ENCODE peak calls at places on chromosomes 7 and 10, in ten cellular contexts. One of them, this sample, is unnamed.

GRCh38 chr7:141294122-141294829 is 220.4 kb downstream of the TMEM178B start:
- DNase-seq in nephron progenitor cell: no peak
- DNase-seq in lung: no peak
- DNase-seq in right lobe of liver: no peak
- DNase-seq in RWPE1: no peak
- DNase-seq in A549: no peak
- DNase-seq in heart right ventricle: no peak
- DNase-seq in HFF-Myc: no peak
- DNase-seq in fibroblast of villous mesenchyme: no peak
- DNase-seq in suprapubic skin: no peak
- DNase-seq in this sample: no peak

GRCh38 chr10:37712489-37713131 is 144.8 kb downstream of the ZNF248 start:
- DNase-seq in HFF-Myc: no peak
- DNase-seq in nephron progenitor cell: no peak
- DNase-seq in lung: no peak
- DNase-seq in heart right ventricle: no peak
- DNase-seq in RWPE1: no peak
- DNase-seq in fibroblast of villous mesenchyme: no peak
- DNase-seq in A549: no peak
- DNase-seq in right lobe of liver: no peak
- DNase-seq in suprapubic skin: no peak
- DNase-seq in this sample: no peak

GRCh38 chr7:130127404-130128395 is 57.4 kb downstream of the KLHDC10 start:
- DNase-seq in nephron progenitor cell: no peak
- DNase-seq in RWPE1: no peak
- DNase-seq in lung: no peak
- DNase-seq in fibroblast of villous mesenchyme: peak
- DNase-seq in A549: no peak
- DNase-seq in HFF-Myc: no peak
- DNase-seq in right lobe of liver: no peak
- DNase-seq in suprapubic skin: no peak
- DNase-seq in heart right ventricle: no peak
- DNase-seq in this sample: no peak

GRCh38 chr10:1153253-1153763 is 97.1 kb downstream of the WDR37 start:
- DNase-seq in RWPE1: no peak
- DNase-seq in right lobe of liver: no peak
- DNase-seq in heart right ventricle: no peak
- DNase-seq in fibroblast of villous mesenchyme: no peak
- DNase-seq in A549: no peak
- DNase-seq in HFF-Myc: no peak
- DNase-seq in lung: no peak
- DNase-seq in nephron progenitor cell: no peak
- DNase-seq in suprapubic skin: no peak
- DNase-seq in this sample: no peak

GRCh38 chr10:76544789-76545188 is 1092.8 kb downstream of the KCNMA1 start:
- DNase-seq in A549: no peak
- DNase-seq in fibroblast of villous mesenchyme: no peak
- DNase-seq in HFF-Myc: no peak
- DNase-seq in RWPE1: no peak
- DNase-seq in lung: no peak
- DNase-seq in nephron progenitor cell: no peak
- DNase-seq in heart right ventricle: no peak
- DNase-seq in right lobe of liver: no peak
- DNase-seq in suprapubic skin: no peak
- DNase-seq in this sample: no peak

GRCh38 chr10:78426181-78426580 is 392.5 kb downstream of the RPS24 start:
- DNase-seq in HFF-Myc: no peak
- DNase-seq in RWPE1: no peak
- DNase-seq in heart right ventricle: no peak
- DNase-seq in lung: no peak
- DNase-seq in fibroblast of villous mesenchyme: no peak
- DNase-seq in nephron progenitor cell: no peak
- DNase-seq in right lobe of liver: no peak
- DNase-seq in suprapubic skin: no peak
- DNase-seq in A549: no peak
- DNase-seq in this sample: no peak

GRCh38 chr10:11178606-11179221 is 161.0 kb downstream of the CELF2 start:
- DNase-seq in fibroblast of villous mesenchyme: peak
- DNase-seq in nephron progenitor cell: no peak
- DNase-seq in suprapubic skin: no peak
- DNase-seq in lung: no peak
- DNase-seq in right lobe of liver: no peak
- DNase-seq in HFF-Myc: peak
- DNase-seq in RWPE1: no peak
- DNase-seq in A549: no peak
- DNase-seq in heart right ventricle: peak
- DNase-seq in this sample: no peak

GRCh38 chr10:44352316-44353127 is 32.4 kb downstream of the CXCL12 start:
- DNase-seq in HFF-Myc: no peak
- DNase-seq in lung: no peak
- DNase-seq in suprapubic skin: no peak
- DNase-seq in heart right ventricle: peak
- DNase-seq in A549: no peak
- DNase-seq in fibroblast of villous mesenchyme: peak
- DNase-seq in RWPE1: no peak
- DNase-seq in nephron progenitor cell: peak
- DNase-seq in right lobe of liver: peak
- DNase-seq in this sample: no peak

GRCh38 chr7:99623091-99623693 is 6.4 kb downstream of the ZSCAN25 start:
- DNase-seq in fibroblast of villous mesenchyme: no peak
- DNase-seq in RWPE1: peak
- DNase-seq in HFF-Myc: no peak
- DNase-seq in A549: no peak
- DNase-seq in nephron progenitor cell: no peak
- DNase-seq in right lobe of liver: no peak
- DNase-seq in heart right ventricle: no peak
- DNase-seq in suprapubic skin: no peak
- DNase-seq in lung: no peak
- DNase-seq in this sample: no peak

GRCh38 chr7:30752979-30753378 is 1.0 kb downstream of the INMT start:
- DNase-seq in lung: peak
- DNase-seq in suprapubic skin: peak
- DNase-seq in HFF-Myc: no peak
- DNase-seq in fibroblast of villous mesenchyme: peak
- DNase-seq in heart right ventricle: peak
- DNase-seq in A549: no peak
- DNase-seq in nephron progenitor cell: no peak
- DNase-seq in right lobe of liver: no peak
- DNase-seq in RWPE1: no peak
- DNase-seq in this sample: no peak

GRCh38 chr7:44307301-44307900 is 18.0 kb downstream of the CAMK2B start:
- DNase-seq in right lobe of liver: no peak
- DNase-seq in HFF-Myc: peak
- DNase-seq in lung: peak
- DNase-seq in fibroblast of villous mesenchyme: peak
- DNase-seq in A549: peak
- DNase-seq in heart right ventricle: no peak
- DNase-seq in RWPE1: peak
- DNase-seq in nephron progenitor cell: peak
- DNase-seq in suprapubic skin: peak
- DNase-seq in this sample: peak

GRCh38 chr7:14197280-14197679 is 207.8 kb upstream of the ETV1 start:
- DNase-seq in A549: no peak
- DNase-seq in HFF-Myc: no peak
- DNase-seq in lung: no peak
- DNase-seq in right lobe of liver: no peak
- DNase-seq in suprapubic skin: no peak
- DNase-seq in RWPE1: no peak
- DNase-seq in heart right ventricle: peak
- DNase-seq in fibroblast of villous mesenchyme: peak
- DNase-seq in nephron progenitor cell: no peak
- DNase-seq in this sample: no peak

GRCh38 chr7:107048783-107049418 is 4.4 kb downstream of the PRKAR2B start:
- DNase-seq in RWPE1: no peak
- DNase-seq in HFF-Myc: no peak
- DNase-seq in A549: no peak
- DNase-seq in lung: no peak
- DNase-seq in heart right ventricle: no peak
- DNase-seq in fibroblast of villous mesenchyme: no peak
- DNase-seq in suprapubic skin: no peak
- DNase-seq in nephron progenitor cell: no peak
- DNase-seq in right lobe of liver: no peak
- DNase-seq in this sample: no peak

GRCh38 chr7:107046511-107047259 is 2.2 kb downstream of the PRKAR2B start:
- DNase-seq in HFF-Myc: no peak
- DNase-seq in fibroblast of villous mesenchyme: no peak
- DNase-seq in nephron progenitor cell: no peak
- DNase-seq in heart right ventricle: no peak
- DNase-seq in lung: no peak
- DNase-seq in suprapubic skin: no peak
- DNase-seq in A549: no peak
- DNase-seq in RWPE1: no peak
- DNase-seq in right lobe of liver: no peak
- DNase-seq in this sample: no peak

GRCh38 chr7:107049480-107049879 is 5.0 kb downstream of the PRKAR2B start:
- DNase-seq in lung: no peak
- DNase-seq in A549: no peak
- DNase-seq in RWPE1: no peak
- DNase-seq in right lobe of liver: no peak
- DNase-seq in heart right ventricle: no peak
- DNase-seq in HFF-Myc: no peak
- DNase-seq in nephron progenitor cell: no peak
- DNase-seq in fibroblast of villous mesenchyme: no peak
- DNase-seq in suprapubic skin: no peak
- DNase-seq in this sample: no peak

GRCh38 chr7:107049971-107050532 is 5.5 kb downstream of the PRKAR2B start:
- DNase-seq in heart right ventricle: no peak
- DNase-seq in HFF-Myc: no peak
- DNase-seq in A549: no peak
- DNase-seq in nephron progenitor cell: no peak
- DNase-seq in RWPE1: no peak
- DNase-seq in lung: no peak
- DNase-seq in fibroblast of villous mesenchyme: no peak
- DNase-seq in right lobe of liver: no peak
- DNase-seq in suprapubic skin: no peak
- DNase-seq in this sample: no peak

DNA sequence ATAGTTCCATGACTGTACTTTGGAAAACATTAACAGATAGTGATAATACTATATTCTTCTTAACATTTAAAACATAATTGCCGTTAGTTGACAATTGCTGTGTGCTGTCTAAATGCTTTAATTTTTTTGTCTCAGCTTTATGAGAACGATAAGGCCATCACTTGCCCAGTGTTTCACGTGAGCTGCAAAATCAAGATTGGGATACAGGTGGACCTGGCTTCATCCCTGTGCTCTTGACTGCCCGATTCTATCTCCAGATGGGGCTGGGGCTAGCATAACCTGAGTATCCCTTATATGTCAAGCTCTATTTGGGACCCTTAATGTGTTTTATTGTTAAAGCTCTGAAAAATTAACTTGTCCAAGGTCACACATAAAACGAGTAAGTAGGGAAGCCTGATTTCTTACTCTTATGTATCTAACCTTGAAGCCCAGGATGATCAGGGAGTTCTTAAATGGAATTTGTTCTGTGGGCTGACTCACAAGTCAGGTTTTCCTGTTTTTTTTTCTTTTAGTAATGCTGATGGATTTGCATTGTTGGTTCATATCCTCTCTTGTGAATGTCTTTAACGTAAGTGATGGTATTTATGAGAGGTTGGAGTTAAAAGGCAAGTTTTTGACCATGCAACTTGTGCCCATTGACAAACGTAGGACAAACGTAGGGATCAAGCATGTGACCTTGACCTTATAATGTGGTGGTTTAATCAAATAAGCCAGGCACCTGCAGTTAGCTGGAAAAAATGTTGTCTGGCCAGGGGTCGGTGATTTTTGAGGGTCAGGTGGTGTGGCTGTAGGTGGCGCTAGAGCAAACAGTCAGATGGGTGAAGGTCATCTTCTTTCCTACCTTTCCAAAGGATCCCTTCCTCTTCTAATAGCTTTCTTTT is 3.6 kb downstream of the PRKAR2B start:
- DNase-seq in fibroblast of villous mesenchyme: no peak
- DNase-seq in lung: no peak
- DNase-seq in nephron progenitor cell: no peak
- DNase-seq in HFF-Myc: no peak
- DNase-seq in right lobe of liver: no peak
- DNase-seq in heart right ventricle: no peak
- DNase-seq in suprapubic skin: no peak
- DNase-seq in RWPE1: no peak
- DNase-seq in A549: no peak
- DNase-seq in this sample: peak
- TF ChIP-seq CTCF in fibroblast of villous mesenchyme: no peak
- TF ChIP-seq CTCF in lung: no peak
- TF ChIP-seq CTCF in nephron progenitor cell: peak
- TF ChIP-seq CTCF in HFF-Myc: no peak
- TF ChIP-seq CTCF in right lobe of liver: no peak
- TF ChIP-seq CTCF in heart right ventricle: no peak
- TF ChIP-seq CTCF in suprapubic skin: no peak
- TF ChIP-seq CTCF in RWPE1: no peak
- TF ChIP-seq CTCF in A549: no peak
- TF ChIP-seq CTCF in this sample: peak

GRCh38 chr10:98528785-98529183 is 82.0 kb upstream of the HPS1 start:
- DNase-seq in fibroblast of villous mesenchyme: no peak
- DNase-seq in nephron progenitor cell: no peak
- DNase-seq in lung: no peak
- DNase-seq in right lobe of liver: no peak
- DNase-seq in RWPE1: no peak
- DNase-seq in A549: no peak
- DNase-seq in suprapubic skin: no peak
- DNase-seq in heart right ventricle: no peak
- DNase-seq in HFF-Myc: no peak
- DNase-seq in this sample: no peak
- TF ChIP-seq CTCF in fibroblast of villous mesenchyme: no peak
- TF ChIP-seq CTCF in nephron progenitor cell: no peak
- TF ChIP-seq CTCF in lung: no peak
- TF ChIP-seq CTCF in right lobe of liver: no peak
- TF ChIP-seq CTCF in RWPE1: no peak
- TF ChIP-seq CTCF in A549: no peak
- TF ChIP-seq CTCF in suprapubic skin: no peak
- TF ChIP-seq CTCF in heart right ventricle: no peak
- TF ChIP-seq CTCF in HFF-Myc: no peak
- TF ChIP-seq CTCF in this sample: no peak

GRCh38 chr10:13784067-13784466 is 197.3 kb downstream of the PRPF18 start:
- DNase-seq in heart right ventricle: no peak
- DNase-seq in HFF-Myc: peak
- DNase-seq in RWPE1: peak
- DNase-seq in lung: no peak
- DNase-seq in suprapubic skin: no peak
- DNase-seq in A549: no peak
- DNase-seq in right lobe of liver: no peak
- DNase-seq in nephron progenitor cell: no peak
- DNase-seq in fibroblast of villous mesenchyme: no peak
- DNase-seq in this sample: peak
- TF ChIP-seq CTCF in heart right ventricle: peak
- TF ChIP-seq CTCF in HFF-Myc: peak
- TF ChIP-seq CTCF in RWPE1: no peak
- TF ChIP-seq CTCF in lung: no peak
- TF ChIP-seq CTCF in suprapubic skin: no peak
- TF ChIP-seq CTCF in A549: no peak
- TF ChIP-seq CTCF in right lobe of liver: no peak
- TF ChIP-seq CTCF in nephron progenitor cell: no peak
- TF ChIP-seq CTCF in fibroblast of villous mesenchyme: peak
- TF ChIP-seq CTCF in this sample: peak

GRCh38 chr10:97067716-97068391 is 117.9 kb downstream of the SLIT1 start:
- DNase-seq in A549: no peak
- DNase-seq in right lobe of liver: no peak
- DNase-seq in RWPE1: no peak
- DNase-seq in heart right ventricle: no peak
- DNase-seq in HFF-Myc: no peak
- DNase-seq in nephron progenitor cell: no peak
- DNase-seq in suprapubic skin: no peak
- DNase-seq in lung: no peak
- DNase-seq in fibroblast of villous mesenchyme: no peak
- DNase-seq in this sample: peak
- TF ChIP-seq CTCF in A549: no peak
- TF ChIP-seq CTCF in right lobe of liver: no peak
- TF ChIP-seq CTCF in RWPE1: no peak
- TF ChIP-seq CTCF in heart right ventricle: no peak
- TF ChIP-seq CTCF in HFF-Myc: no peak
- TF ChIP-seq CTCF in nephron progenitor cell: peak
- TF ChIP-seq CTCF in suprapubic skin: no peak
- TF ChIP-seq CTCF in lung: no peak
- TF ChIP-seq CTCF in fibroblast of villous mesenchyme: no peak
- TF ChIP-seq CTCF in this sample: peak

GRCh38 chr7:142913051-142913450 is 20.5 kb downstream of the TRPV5 start:
- DNase-seq in suprapubic skin: no peak
- DNase-seq in A549: no peak
- DNase-seq in right lobe of liver: peak
- DNase-seq in fibroblast of villous mesenchyme: no peak
- DNase-seq in RWPE1: no peak
- DNase-seq in HFF-Myc: no peak
- DNase-seq in heart right ventricle: no peak
- DNase-seq in nephron progenitor cell: no peak
- DNase-seq in lung: no peak
- DNase-seq in this sample: no peak
- TF ChIP-seq CTCF in suprapubic skin: no peak
- TF ChIP-seq CTCF in A549: no peak
- TF ChIP-seq CTCF in right lobe of liver: no peak
- TF ChIP-seq CTCF in fibroblast of villous mesenchyme: no peak
- TF ChIP-seq CTCF in RWPE1: no peak
- TF ChIP-seq CTCF in HFF-Myc: no peak
- TF ChIP-seq CTCF in heart right ventricle: no peak
- TF ChIP-seq CTCF in nephron progenitor cell: no peak
- TF ChIP-seq CTCF in lung: no peak
- TF ChIP-seq CTCF in this sample: no peak

This sample was measured in GM23338.